ENCODE peak calls at places on chromosome 1, in eight cellular contexts. One of them, this sample, is unnamed.

GRCh38 chr1:51671527-51672325 is 54.8 kb downstream of the OSBPL9 start:
- DNase-seq in GM12878: no peak
- DNase-seq in vagina: no peak
- DNase-seq in transverse colon: no peak
- DNase-seq in suprapubic skin: no peak
- DNase-seq in breast epithelium: no peak
- DNase-seq in GM23338: no peak
- DNase-seq in stomach: no peak
- DNase-seq in this sample: no peak

GRCh38 chr1:151128800-151129199 is 17.6 kb downstream of the SEMA6C start:
- DNase-seq in GM23338: peak; percentile 52
- DNase-seq in suprapubic skin: no peak
- DNase-seq in transverse colon: no peak
- DNase-seq in GM12878: no peak
- DNase-seq in vagina: no peak
- DNase-seq in breast epithelium: no peak
- DNase-seq in stomach: no peak
- DNase-seq in this sample: no peak

GRCh38 chr1:5933676-5934057 is 58.6 kb downstream of the NPHP4 start:
- DNase-seq in vagina: no peak
- DNase-seq in transverse colon: no peak
- DNase-seq in breast epithelium: no peak
- DNase-seq in GM23338: no peak
- DNase-seq in suprapubic skin: no peak
- DNase-seq in GM12878: no peak
- DNase-seq in stomach: no peak
- DNase-seq in this sample: no peak

GRCh38 chr1:8678688-8679410 is 138.6 kb downstream of the RERE start:
- DNase-seq in GM23338: no peak
- DNase-seq in vagina: no peak
- DNase-seq in stomach: no peak
- DNase-seq in GM12878: no peak
- DNase-seq in suprapubic skin: no peak
- DNase-seq in transverse colon: no peak
- DNase-seq in breast epithelium: no peak
- DNase-seq in this sample: no peak

GRCh38 chr1:14773621-14774020 is 175.1 kb downstream of the KAZN start:
- DNase-seq in GM23338: no peak
- DNase-seq in GM12878: no peak
- DNase-seq in suprapubic skin: no peak
- DNase-seq in stomach: no peak
- DNase-seq in vagina: no peak
- DNase-seq in transverse colon: no peak
- DNase-seq in breast epithelium: no peak
- DNase-seq in this sample: no peak

GRCh38 chr1:204574016-204574855 is 58.0 kb downstream of the MDM4 start:
- DNase-seq in GM12878: no peak
- DNase-seq in stomach: no peak
- DNase-seq in GM23338: peak; percentile 68
- DNase-seq in vagina: no peak
- DNase-seq in suprapubic skin: no peak
- DNase-seq in transverse colon: no peak
- DNase-seq in breast epithelium: no peak
- DNase-seq in this sample: no peak

GRCh38 chr1:12435639-12436344 is 182.2 kb downstream of the DHRS3 start:
- DNase-seq in stomach: no peak
- DNase-seq in vagina: no peak
- DNase-seq in breast epithelium: no peak
- DNase-seq in transverse colon: no peak
- DNase-seq in GM23338: no peak
- DNase-seq in suprapubic skin: no peak
- DNase-seq in GM12878: peak; percentile 85
- DNase-seq in this sample: no peak

GRCh38 chr1:95916616-95917015 is 682.6 kb downstream of the RWDD3 start:
- DNase-seq in GM12878: no peak
- DNase-seq in breast epithelium: no peak
- DNase-seq in suprapubic skin: no peak
- DNase-seq in stomach: no peak
- DNase-seq in GM23338: peak; percentile 62
- DNase-seq in transverse colon: no peak
- DNase-seq in vagina: no peak
- DNase-seq in this sample: no peak

GRCh38 chr1:17405898-17406759 is 33.3 kb downstream of the RCC2 start:
- DNase-seq in vagina: no peak
- DNase-seq in breast epithelium: peak; percentile 43
- DNase-seq in transverse colon: peak; percentile 48
- DNase-seq in stomach: peak; percentile 63
- DNase-seq in GM12878: no peak
- DNase-seq in suprapubic skin: no peak
- DNase-seq in GM23338: peak; percentile 90
- DNase-seq in this sample: peak; percentile 88

GRCh38 chr1:85146972-85147359 is 53.9 kb downstream of the SYDE2 start:
- DNase-seq in GM12878: no peak
- DNase-seq in transverse colon: no peak
- DNase-seq in breast epithelium: no peak
- DNase-seq in stomach: no peak
- DNase-seq in GM23338: no peak
- DNase-seq in vagina: no peak
- DNase-seq in suprapubic skin: no peak
- DNase-seq in this sample: no peak

GRCh38 chr1:10495942-10496341 is 21.2 kb downstream of the PEX14 start:
- DNase-seq in breast epithelium: peak; percentile 93
- DNase-seq in suprapubic skin: peak; percentile 73
- DNase-seq in stomach: peak; percentile 76
- DNase-seq in vagina: no peak
- DNase-seq in GM12878: no peak
- DNase-seq in GM23338: no peak
- DNase-seq in transverse colon: no peak
- DNase-seq in this sample: no peak

GRCh38 chr1:15070145-15070748 is 83.3 kb upstream of the TMEM51 start:
- DNase-seq in suprapubic skin: no peak
- DNase-seq in stomach: no peak
- DNase-seq in transverse colon: no peak
- DNase-seq in GM23338: no peak
- DNase-seq in vagina: no peak
- DNase-seq in GM12878: no peak
- DNase-seq in breast epithelium: no peak
- DNase-seq in this sample: no peak

GRCh38 chr1:59814180-59814900 is 409 bp upstream of the HOOK1 start:
- DNase-seq in stomach: peak; percentile 95
- DNase-seq in vagina: no peak
- DNase-seq in GM12878: peak; percentile 94
- DNase-seq in transverse colon: peak; percentile 94
- DNase-seq in breast epithelium: peak; percentile 95
- DNase-seq in GM23338: peak; percentile 94
- DNase-seq in suprapubic skin: peak; percentile 79
- DNase-seq in this sample: peak; percentile 94

GRCh38 chr1:238710697-238711096 is 675.7 kb upstream of the CHRM3 start:
- DNase-seq in vagina: no peak
- DNase-seq in breast epithelium: no peak
- DNase-seq in GM23338: peak; percentile 61
- DNase-seq in suprapubic skin: no peak
- DNase-seq in stomach: no peak
- DNase-seq in GM12878: no peak
- DNase-seq in transverse colon: no peak
- DNase-seq in this sample: no peak

GRCh38 chr1:195768936-195769335 is 839.3 kb downstream of the KCNT2 start:
- DNase-seq in GM12878: no peak
- DNase-seq in transverse colon: no peak
- DNase-seq in breast epithelium: no peak
- DNase-seq in stomach: no peak
- DNase-seq in GM23338: no peak
- DNase-seq in suprapubic skin: no peak
- DNase-seq in vagina: no peak
- DNase-seq in this sample: no peak

GRCh38 chr1:119279441-119280415 is 88.9 kb upstream of the HAO2 start:
- DNase-seq in GM23338: no peak
- DNase-seq in transverse colon: no peak
- DNase-seq in vagina: no peak
- DNase-seq in GM12878: no peak
- DNase-seq in suprapubic skin: no peak
- DNase-seq in breast epithelium: peak; percentile 33
- DNase-seq in stomach: no peak
- DNase-seq in this sample: no peak

GRCh38 chr1:109083923-109084322 is 6.6 kb upstream of the TMEM167B start:
- DNase-seq in stomach: no peak
- DNase-seq in GM12878: no peak
- DNase-seq in transverse colon: no peak
- DNase-seq in breast epithelium: no peak
- DNase-seq in suprapubic skin: no peak
- DNase-seq in GM23338: no peak
- DNase-seq in vagina: no peak
- DNase-seq in this sample: no peak

GRCh38 chr1:52669696-52670095 is 28.5 kb downstream of the COA7 start:
- DNase-seq in GM12878: no peak
- DNase-seq in stomach: no peak
- DNase-seq in transverse colon: no peak
- DNase-seq in GM23338: no peak
- DNase-seq in breast epithelium: no peak
- DNase-seq in vagina: no peak
- DNase-seq in suprapubic skin: no peak
- DNase-seq in this sample: no peak

GRCh38 chr1:114505148-114505561 is 5.8 kb downstream of the TRIM33 start:
- DNase-seq in suprapubic skin: no peak
- DNase-seq in breast epithelium: no peak
- DNase-seq in GM12878: no peak
- DNase-seq in stomach: no peak
- DNase-seq in transverse colon: no peak
- DNase-seq in GM23338: no peak
- DNase-seq in vagina: no peak
- DNase-seq in this sample: no peak
- H3K4me1 ChIP-seq in suprapubic skin: peaks cover 50% of the 10 kb centered on the region
- H3K4me1 ChIP-seq in breast epithelium: no peaks in the 10 kb centered on the region
- H3K4me1 ChIP-seq in GM12878: peaks cover 3% of the 10 kb centered on the region
- H3K4me1 ChIP-seq in stomach: peaks cover 74% of the 10 kb centered on the region
- H3K4me1 ChIP-seq in transverse colon: peaks cover 48% of the 10 kb centered on the region
- H3K4me1 ChIP-seq in GM23338: peaks cover 31% of the 10 kb centered on the region
- H3K4me1 ChIP-seq in vagina: peaks cover 56% of the 10 kb centered on the region
- H3K4me1 ChIP-seq in this sample: peaks cover 74% of the 10 kb centered on the region

DNA sequence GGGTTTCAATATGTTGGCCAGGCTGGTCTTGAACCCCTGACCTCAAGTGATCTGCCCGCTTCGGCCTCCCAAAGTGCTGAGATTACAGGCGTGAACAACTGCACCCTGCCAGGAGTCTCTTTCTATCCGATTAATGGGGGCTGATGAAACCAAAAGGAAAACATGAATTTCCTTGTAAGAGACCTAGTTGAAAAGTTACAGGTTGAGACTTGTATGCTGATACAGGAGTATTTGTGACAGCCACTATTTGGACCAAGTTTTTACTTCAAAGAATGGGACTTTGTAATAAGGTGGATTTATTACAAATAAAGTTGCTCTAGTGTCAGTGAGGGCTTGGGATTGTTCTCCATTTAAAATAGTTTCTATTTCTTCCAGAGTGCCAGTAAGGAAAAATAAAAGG is 43.6 kb upstream of the TMEM61 start:
- DNase-seq in suprapubic skin: no peak
- DNase-seq in breast epithelium: no peak
- DNase-seq in stomach: no peak
- DNase-seq in transverse colon: no peak
- DNase-seq in GM12878: no peak
- DNase-seq in GM23338: no peak
- DNase-seq in vagina: no peak
- DNase-seq in this sample: no peak
- TF ChIP-seq POLR2AphosphoS5 in suprapubic skin: no peak
- TF ChIP-seq POLR2AphosphoS5 in breast epithelium: no peak
- TF ChIP-seq POLR2AphosphoS5 in stomach: no peak
- TF ChIP-seq POLR2AphosphoS5 in transverse colon: no peak
- TF ChIP-seq POLR2AphosphoS5 in GM12878: no peak
- TF ChIP-seq POLR2AphosphoS5 in GM23338: no peak
- TF ChIP-seq POLR2AphosphoS5 in vagina: no peak
- TF ChIP-seq POLR2AphosphoS5 in this sample: no peak

GRCh38 chr1:183460596-183460995 is 11.7 kb upstream of the SMG7 start:
- DNase-seq in suprapubic skin: no peak
- DNase-seq in vagina: no peak
- DNase-seq in stomach: no peak
- DNase-seq in breast epithelium: no peak
- DNase-seq in GM12878: no peak
- DNase-seq in GM23338: no peak
- DNase-seq in transverse colon: no peak
- DNase-seq in this sample: no peak

GRCh38 chr1:183461350-183461749 is 10.9 kb upstream of the SMG7 start:
- DNase-seq in GM12878: no peak
- DNase-seq in stomach: no peak
- DNase-seq in vagina: no peak
- DNase-seq in transverse colon: peak; percentile 13
- DNase-seq in breast epithelium: no peak
- DNase-seq in suprapubic skin: no peak
- DNase-seq in GM23338: peak; percentile 93
- DNase-seq in this sample: no peak

GRCh38 chr1:183454377-183454776 is 17.9 kb upstream of the SMG7 start:
- DNase-seq in vagina: no peak
- DNase-seq in breast epithelium: no peak
- DNase-seq in GM12878: no peak
- DNase-seq in transverse colon: no peak
- DNase-seq in suprapubic skin: no peak
- DNase-seq in GM23338: no peak
- DNase-seq in stomach: no peak
- DNase-seq in this sample: no peak

GRCh38 chr1:183457449-183457848 is 14.8 kb upstream of the SMG7 start:
- DNase-seq in suprapubic skin: no peak
- DNase-seq in GM12878: no peak
- DNase-seq in transverse colon: no peak
- DNase-seq in GM23338: no peak
- DNase-seq in breast epithelium: no peak
- DNase-seq in stomach: no peak
- DNase-seq in vagina: no peak
- DNase-seq in this sample: no peak

GRCh38 chr1:183456826-183457225 is 15.5 kb upstream of the SMG7 start:
- DNase-seq in GM12878: no peak
- DNase-seq in GM23338: no peak
- DNase-seq in suprapubic skin: no peak
- DNase-seq in transverse colon: no peak
- DNase-seq in vagina: no peak
- DNase-seq in stomach: no peak
- DNase-seq in breast epithelium: no peak
- DNase-seq in this sample: no peak
- H3K4me3 ChIP-seq in GM12878: no peak overlapping the region
- H3K4me3 ChIP-seq in GM23338: no peak overlapping the region
- H3K4me3 ChIP-seq in suprapubic skin: no peak overlapping the region
- H3K4me3 ChIP-seq in transverse colon: no peak overlapping the region
- H3K4me3 ChIP-seq in vagina: no peak overlapping the region
- H3K4me3 ChIP-seq in stomach: no peak overlapping the region
- H3K4me3 ChIP-seq in breast epithelium: no peak overlapping the region
- H3K4me3 ChIP-seq in this sample: no peak overlapping the region

DNA sequence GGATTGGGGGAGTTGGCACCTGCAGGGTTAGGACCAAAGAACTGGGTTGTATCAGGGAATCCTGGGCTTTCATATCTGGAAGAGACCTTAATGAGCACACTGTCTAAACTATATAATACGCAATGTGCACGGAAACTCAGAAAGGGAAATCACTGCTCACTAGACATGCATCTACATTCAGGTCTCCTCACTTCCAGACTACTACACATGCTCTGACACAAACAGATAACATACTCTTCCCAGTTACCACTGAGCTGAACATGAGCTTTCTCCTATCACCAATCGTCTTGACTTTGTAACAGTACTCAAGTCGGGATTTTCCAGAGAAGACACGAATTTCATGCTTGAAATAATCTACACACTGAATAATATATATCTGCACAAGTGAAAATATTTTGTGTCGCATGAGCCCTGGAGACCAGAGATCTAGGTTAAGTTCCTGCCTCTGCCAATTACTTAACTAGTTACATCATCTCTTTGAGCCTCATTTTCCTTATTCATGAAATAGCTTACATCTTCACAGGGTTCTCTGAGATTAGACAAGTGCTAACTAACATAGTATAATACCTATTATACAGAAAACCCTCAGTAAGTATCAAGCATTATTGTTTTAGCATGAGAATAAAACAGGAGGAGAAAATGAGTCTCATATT is 101.1 kb downstream of the JAK1 start:
- DNase-seq in transverse colon: no peak
- DNase-seq in breast epithelium: no peak
- DNase-seq in suprapubic skin: no peak
- DNase-seq in stomach: no peak
- DNase-seq in GM12878: no peak
- DNase-seq in vagina: no peak
- DNase-seq in GM23338: no peak
- DNase-seq in this sample: no peak
- H3K4me1 ChIP-seq in transverse colon: peaks cover 10% of the 10 kb centered on the region
- H3K4me1 ChIP-seq in breast epithelium: no peaks in the 10 kb centered on the region
- H3K4me1 ChIP-seq in suprapubic skin: peaks cover 7% of the 10 kb centered on the region
- H3K4me1 ChIP-seq in stomach: peaks cover 20% of the 10 kb centered on the region
- H3K4me1 ChIP-seq in GM12878: peaks cover 30% of the 10 kb centered on the region
- H3K4me1 ChIP-seq in vagina: no peaks in the 10 kb centered on the region
- H3K4me1 ChIP-seq in GM23338: peaks cover 9% of the 10 kb centered on the region
- H3K4me1 ChIP-seq in this sample: peaks cover 32% of the 10 kb centered on the region

This sample was measured in spleen.